ENCODE peak calls at places on chromosomes 3 and 15, in eight cellular contexts. X, B, E, W, H, D, I and G are unnamed samples.

GRCh38 chr3:30747771-30748281 is 141.4 kb downstream of the TGFBR2 start:
- DNase-seq in E (no peak), X (peak; percentile 7), I (peak; percentile 49), B (no peak), W (peak; percentile 61), D (no peak), H (no peak), G (no peak)

GRCh38 chr3:169863458-169863899 is 6.3 kb downstream of the LRRC31 start:
- DNase-seq in H (peak; percentile 34), D (no peak), I (peak; percentile 73), X (peak; percentile 87), E (no peak), W (peak; percentile 82), B (peak; percentile 78), G (peak; percentile 12)

GRCh38 chr3:49424816-49425215 is 2.5 kb upstream of the AMT start:
- DNase-seq in I (no peak), X (no peak), D (no peak), H (no peak), E (no peak), B (no peak), W (no peak), G (no peak)

GRCh38 chr3:51642462-51642861 is 28.6 kb upstream of the TEX264 start:
- DNase-seq in D (no peak), I (no peak), H (no peak), E (no peak), B (no peak), W (peak; percentile 25), X (no peak), G (no peak)

GRCh38 chr3:197465197-197465995 is 90.4 kb downstream of the BDH1 start:
- DNase-seq in H (no peak), W (peak; percentile 69), D (no peak), B (no peak), X (no peak), E (no peak), I (no peak), G (no peak)

GRCh38 chr3:167783781-167784180 is 48.3 kb downstream of the SERPINI1 start:
- DNase-seq in E (no peak), H (no peak), X (no peak), W (no peak), B (no peak), D (peak; percentile 69), I (no peak), G (no peak)

GRCh38 chr15:78006567-78007205 is 70.8 kb downstream of the TBC1D2B start:
- DNase-seq in B (peak; percentile 88), I (no peak), E (no peak), W (no peak), D (no peak), H (no peak), X (peak; percentile 70), G (no peak)

GRCh38 chr3:31166249-31166885 is 271.9 kb upstream of the GADL1 start:
- DNase-seq in H (peak; percentile 60), I (no peak), D (no peak), B (no peak), E (peak; percentile 65), X (no peak), W (peak; percentile 42), G (peak; percentile 80)

GRCh38 chr3:64426551-64426950 is 201.3 kb upstream of the PRICKLE2 start:
- DNase-seq in X (no peak), B (no peak), I (no peak), H (no peak), E (no peak), W (no peak), D (no peak), G (no peak)

GRCh38 chr3:129593230-129593594 is 13.3 kb downstream of the PLXND1 start:
- DNase-seq in X (no peak), W (no peak), E (no peak), I (no peak), H (no peak), D (no peak), B (no peak), G (no peak)

GRCh38 chr3:126491221-126492013 is 15.7 kb upstream of the ZXDC start:
- DNase-seq in X (no peak), I (no peak), D (no peak), E (no peak), B (no peak), H (no peak), W (no peak), G (no peak)

GRCh38 chr3:116020495-116020894 is 397.2 kb downstream of the GAP43 start:
- DNase-seq in H (no peak), E (no peak), X (no peak), I (no peak), B (no peak), D (no peak), W (no peak), G (no peak)

GRCh38 chr3:151479452-151479851 is 18.6 kb upstream of the IGSF10 start:
- DNase-seq in H (no peak), W (no peak), X (no peak), D (no peak), B (no peak), E (no peak), I (no peak), G (no peak)

GRCh38 chr3:184584001-184584891 is 22.7 kb downstream of the EPHB3 start:
- DNase-seq in I (no peak), W (peak; percentile 98), X (no peak), H (no peak), E (no peak), D (no peak), B (no peak), G (no peak)

GRCh38 chr3:184582998-184583344 is 21.4 kb downstream of the EPHB3 start:
- DNase-seq in E (no peak), D (no peak), W (peak; percentile 51), I (no peak), X (no peak), H (no peak), B (no peak), G (no peak)

GRCh38 chr3:184582583-184582982 is 21.0 kb downstream of the EPHB3 start:
- DNase-seq in H (no peak), I (no peak), D (peak; percentile 63), E (no peak), B (no peak), W (peak; percentile 95), X (no peak), G (no peak)

GRCh38 chr3:184581331-184582210 is 20.0 kb downstream of the EPHB3 start:
- DNase-seq in X (peak; percentile 72), D (no peak), B (no peak), W (no peak), H (no peak), I (no peak), E (no peak), G (no peak)

DNA sequence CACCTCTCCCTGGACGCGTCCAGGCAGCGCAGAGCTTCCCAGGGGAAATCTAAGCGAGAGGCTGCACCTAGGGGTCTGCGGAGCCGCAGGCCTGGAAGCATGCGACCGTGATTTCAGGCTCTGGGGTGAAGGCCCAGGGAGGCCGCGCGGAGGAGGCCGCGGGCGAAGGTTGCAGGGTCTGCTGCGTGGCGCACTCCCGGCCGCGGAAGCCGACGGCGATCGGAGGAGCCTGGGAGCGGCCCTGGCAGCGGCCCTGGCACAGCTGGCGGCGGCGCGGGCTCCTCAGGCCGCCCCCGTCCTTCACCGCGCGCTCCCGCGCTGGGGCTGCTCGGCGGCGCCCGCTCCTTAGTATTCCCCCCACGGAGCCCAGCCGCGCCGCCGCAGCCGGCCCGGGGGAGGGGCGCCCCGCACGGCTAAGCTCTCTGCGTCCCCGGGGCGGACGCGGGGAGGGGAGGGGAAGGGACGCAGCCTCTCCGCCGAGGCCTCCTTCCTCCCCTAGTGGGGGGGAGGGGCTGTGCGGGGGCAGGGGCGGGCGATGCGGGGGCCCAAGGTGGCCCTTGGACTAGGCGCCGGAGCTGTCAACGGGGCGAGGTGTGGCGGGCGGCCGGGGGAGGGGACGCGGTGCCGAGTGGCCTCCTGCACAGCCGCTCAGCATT is 21.9 kb downstream of the EPHB3 start:
- DNase-seq in H (no peak), D (peak; percentile 82), B (no peak), W (no peak), I (no peak), X (no peak), E (no peak), G (no peak)
- H3K4me3 ChIP-seq in H (peak overlapping the region; percentile 35), D (peak overlapping the region; percentile 71), B (no peak overlapping the region), W (peak overlapping the region; percentile 11), I (no peak overlapping the region), X (no peak overlapping the region), E (peak overlapping the region; percentile 29), G (peak overlapping the region; percentile 18)

DNA sequence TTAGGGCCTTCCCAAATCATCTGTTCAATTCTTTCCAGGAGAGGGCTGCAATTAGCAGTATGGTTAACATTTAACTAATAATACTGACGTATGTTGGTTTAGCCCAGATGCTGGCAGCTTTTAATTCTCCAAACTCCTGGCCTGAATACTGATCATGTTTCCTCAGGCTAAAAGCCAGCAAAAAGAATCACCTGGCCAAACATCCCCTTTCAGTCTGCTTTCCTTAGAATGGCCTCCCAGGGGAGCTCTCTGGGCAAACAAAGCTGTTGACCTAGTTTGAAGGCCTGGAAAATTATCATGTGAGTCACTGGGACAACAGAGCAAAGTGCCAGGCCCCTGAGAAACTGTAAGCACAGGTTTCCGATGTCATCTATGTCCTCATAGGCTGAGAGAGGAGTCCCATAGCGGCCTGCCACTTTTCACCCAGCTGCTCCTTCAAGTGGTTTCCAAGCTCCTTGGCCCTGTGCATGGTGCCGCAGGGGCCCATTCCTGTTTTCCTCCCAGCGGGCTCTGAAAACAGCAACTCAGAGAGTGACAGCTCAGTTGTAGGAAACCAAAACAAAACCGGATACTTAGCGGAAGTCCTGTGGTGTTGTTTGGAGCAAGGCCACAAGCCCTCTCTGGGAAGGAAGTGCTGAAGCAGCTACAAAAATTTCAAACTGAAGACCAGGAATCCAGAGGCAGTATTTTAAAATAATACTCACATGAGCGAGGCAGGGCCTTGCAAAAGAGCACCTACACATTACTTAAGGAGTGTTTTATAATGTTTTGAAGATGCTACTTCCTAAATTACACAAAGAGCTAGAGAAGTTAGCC is 36.5 kb upstream of the RAB11A start:
- DNase-seq in W (peak; percentile 99), H (peak; percentile 41), X (peak; percentile 96), I (peak; percentile 83), E (peak; percentile 77), D (peak; percentile 45), B (peak; percentile 98), G (peak; percentile 95)
- H3K4me3 ChIP-seq in W (no peak overlapping the region), H (peak overlapping the region; percentile 27), X (no peak overlapping the region), I (no peak overlapping the region), E (peak overlapping the region; percentile 30), D (no peak overlapping the region), B (no peak overlapping the region), G (peak overlapping the region; percentile 21)

DNA sequence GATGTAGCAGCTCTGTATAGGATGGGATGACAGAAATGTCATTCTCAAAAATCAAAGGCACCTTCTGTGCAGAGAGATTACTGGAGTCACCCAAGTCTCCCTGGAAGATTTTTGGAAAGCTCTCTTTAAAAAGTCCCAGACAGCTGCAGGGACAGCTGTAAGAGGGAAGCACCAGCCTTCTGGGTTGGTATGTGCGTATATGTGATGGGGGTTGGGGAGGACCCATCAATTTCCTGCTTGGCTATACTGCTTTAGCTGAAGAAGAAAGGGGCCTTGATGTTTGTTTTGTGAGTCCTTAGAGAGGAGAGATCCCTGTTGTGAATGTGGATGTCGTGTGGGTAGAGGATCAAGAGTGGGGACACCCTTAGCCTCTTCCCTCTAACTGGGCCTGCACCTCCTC is 5.4 kb upstream of the SEC11A start:
- DNase-seq in E (no peak), H (no peak), X (no peak), B (no peak), D (no peak), W (no peak), I (no peak), G (no peak)
- H3K4me3 ChIP-seq in E (no peak overlapping the region), H (no peak overlapping the region), X (no peak overlapping the region), B (no peak overlapping the region), D (no peak overlapping the region), W (no peak overlapping the region), I (no peak overlapping the region), G (no peak overlapping the region)

DNA sequence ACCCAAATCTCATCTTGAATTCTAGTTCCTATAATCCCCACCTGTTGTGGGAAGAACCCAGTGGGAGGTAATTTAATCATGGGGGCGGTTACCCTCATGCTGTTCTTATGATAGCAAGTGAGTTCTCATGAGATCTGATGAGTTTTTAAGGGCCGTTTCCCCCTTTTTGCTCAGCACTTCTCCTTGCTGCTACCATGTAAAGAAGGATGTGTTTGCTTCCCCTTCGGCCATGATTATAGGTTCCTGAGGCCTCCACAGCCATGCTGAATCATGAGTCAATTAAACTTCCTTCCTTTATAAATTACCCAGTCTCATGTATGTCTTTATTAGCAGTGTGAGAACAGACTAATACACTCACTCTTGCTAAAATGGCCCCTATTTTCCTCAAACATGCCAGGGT is 374.7 kb downstream of the TUSC7 start:
- DNase-seq in I (no peak), W (no peak), B (peak; percentile 9), D (no peak), X (no peak), E (no peak), H (no peak), G (no peak)
- H3K4me3 ChIP-seq in I (no peak overlapping the region), W (no peak overlapping the region), B (no peak overlapping the region), D (no peak overlapping the region), X (no peak overlapping the region), E (no peak overlapping the region), H (no peak overlapping the region), G (no peak overlapping the region)